ENCODE peak calls at places on chromosomes 7 and 10, in four cellular contexts. One of them, this sample, is unnamed.

GRCh38 chr10:12397147-12397896 is 48.0 kb downstream of the CAMK1D start:
- DNase-seq in AG09309: no peak
- DNase-seq in left ventricle myocardium superior: no peak
- DNase-seq in AG20443: no peak
- DNase-seq in this sample: no peak

GRCh38 chr10:75021851-75022250 is 89.6 kb upstream of the SAMD8 start:
- DNase-seq in AG09309: no peak
- DNase-seq in left ventricle myocardium superior: no peak
- DNase-seq in AG20443: no peak
- DNase-seq in this sample: no peak

GRCh38 chr7:11625669-11626068 is 206.3 kb downstream of the THSD7A start:
- DNase-seq in AG09309: no peak
- DNase-seq in left ventricle myocardium superior: no peak
- DNase-seq in AG20443: no peak
- DNase-seq in this sample: no peak

GRCh38 chr10:29119374-29119773 is 169.5 kb upstream of the LYZL1 start:
- DNase-seq in AG09309: no peak
- DNase-seq in left ventricle myocardium superior: peak; percentile 36
- DNase-seq in AG20443: peak; percentile 44
- DNase-seq in this sample: no peak

GRCh38 chr10:43113201-43113893 is 24.9 kb upstream of the CSGALNACT2 start:
- DNase-seq in AG09309: no peak
- DNase-seq in left ventricle myocardium superior: no peak
- DNase-seq in AG20443: no peak
- DNase-seq in this sample: no peak

GRCh38 chr10:26417136-26417535 is 21.0 kb upstream of the APBB1IP start:
- DNase-seq in AG09309: no peak
- DNase-seq in left ventricle myocardium superior: no peak
- DNase-seq in AG20443: no peak
- DNase-seq in this sample: no peak

GRCh38 chr7:138898255-138898654 is 82.9 kb downstream of the KIAA1549 start:
- DNase-seq in AG09309: no peak
- DNase-seq in left ventricle myocardium superior: no peak
- DNase-seq in AG20443: no peak
- DNase-seq in this sample: no peak

GRCh38 chr7:94274828-94275227 is 119.9 kb upstream of the COL1A2 start:
- DNase-seq in AG09309: no peak
- DNase-seq in left ventricle myocardium superior: no peak
- DNase-seq in AG20443: no peak
- DNase-seq in this sample: no peak

GRCh38 chr7:121994625-121995410 is 121.9 kb downstream of the PTPRZ1 start:
- DNase-seq in AG09309: peak; percentile 63
- DNase-seq in left ventricle myocardium superior: no peak
- DNase-seq in AG20443: peak; percentile 62
- DNase-seq in this sample: peak; percentile 47

GRCh38 chr10:85490431-85490830 is 876.2 kb downstream of the GRID1 start:
- DNase-seq in AG09309: no peak
- DNase-seq in left ventricle myocardium superior: no peak
- DNase-seq in AG20443: no peak
- DNase-seq in this sample: no peak

GRCh38 chr10:127971101-127971946 is 64.4 kb downstream of the PTPRE start:
- DNase-seq in AG09309: no peak
- DNase-seq in left ventricle myocardium superior: no peak
- DNase-seq in AG20443: no peak
- DNase-seq in this sample: no peak

GRCh38 chr7:84781838-84782237 is 405.0 kb downstream of the SEMA3D start:
- DNase-seq in AG09309: no peak
- DNase-seq in left ventricle myocardium superior: no peak
- DNase-seq in AG20443: no peak
- DNase-seq in this sample: no peak

GRCh38 chr10:15472431-15473400 is 101.6 kb upstream of the FAM171A1 start:
- DNase-seq in AG09309: peak; percentile 46
- DNase-seq in left ventricle myocardium superior: no peak
- DNase-seq in AG20443: peak; percentile 85
- DNase-seq in this sample: no peak

This sample was measured in AG04449.